ENCODE peak calls at places on chromosomes 12 and 14, in four cellular contexts. B, X, Q and S are unnamed samples.

GRCh38 chr12:98424726-98425401 is 90.5 kb upstream of the TMPO start:
- ATAC-seq in B (peak), X (peak), Q (peak), S (peak)

GRCh38 chr12:110170535-110171185 is 46.5 kb downstream of the IFT81 start:
- ATAC-seq in B (no peak), X (no peak), Q (no peak), S (no peak)

GRCh38 chr12:22276313-22276712 is 58.2 kb downstream of the ST8SIA1 start:
- ATAC-seq in B (peak), X (no peak), Q (no peak), S (no peak)

GRCh38 chr14:98928418-98928817 is 343.6 kb downstream of the BCL11B start:
- ATAC-seq in B (no peak), X (no peak), Q (no peak), S (no peak)

GRCh38 chr12:26113853-26114719 is 10.8 kb downstream of the BHLHE41 start:
- ATAC-seq in B (peak), X (peak), Q (peak), S (peak)

GRCh38 chr14:106489112-106489881 is 962.9 kb downstream of the TMEM121 start:
- ATAC-seq in B (no peak), X (no peak), Q (peak), S (no peak)

GRCh38 chr14:102930138-102930752 is 7.8 kb downstream of the AMN start:
- ATAC-seq in B (no peak), X (no peak), Q (peak), S (no peak)

GRCh38 chr12:15584366-15585041 is 204.7 kb downstream of the EPS8 start:
- ATAC-seq in B (peak), X (no peak), Q (peak), S (no peak)

GRCh38 chr12:108254030-108254429 is 85.1 kb downstream of the CMKLR1 start:
- ATAC-seq in B (no peak), X (no peak), Q (no peak), S (no peak)

GRCh38 chr12:124385219-124385969 is 90.5 kb downstream of the RFLNA start:
- ATAC-seq in B (no peak), X (no peak), Q (no peak), S (no peak)

GRCh38 chr12:8661751-8662150 is 875 bp downstream of the MFAP5 start:
- ATAC-seq in B (no peak), X (no peak), Q (no peak), S (no peak)

DNA sequence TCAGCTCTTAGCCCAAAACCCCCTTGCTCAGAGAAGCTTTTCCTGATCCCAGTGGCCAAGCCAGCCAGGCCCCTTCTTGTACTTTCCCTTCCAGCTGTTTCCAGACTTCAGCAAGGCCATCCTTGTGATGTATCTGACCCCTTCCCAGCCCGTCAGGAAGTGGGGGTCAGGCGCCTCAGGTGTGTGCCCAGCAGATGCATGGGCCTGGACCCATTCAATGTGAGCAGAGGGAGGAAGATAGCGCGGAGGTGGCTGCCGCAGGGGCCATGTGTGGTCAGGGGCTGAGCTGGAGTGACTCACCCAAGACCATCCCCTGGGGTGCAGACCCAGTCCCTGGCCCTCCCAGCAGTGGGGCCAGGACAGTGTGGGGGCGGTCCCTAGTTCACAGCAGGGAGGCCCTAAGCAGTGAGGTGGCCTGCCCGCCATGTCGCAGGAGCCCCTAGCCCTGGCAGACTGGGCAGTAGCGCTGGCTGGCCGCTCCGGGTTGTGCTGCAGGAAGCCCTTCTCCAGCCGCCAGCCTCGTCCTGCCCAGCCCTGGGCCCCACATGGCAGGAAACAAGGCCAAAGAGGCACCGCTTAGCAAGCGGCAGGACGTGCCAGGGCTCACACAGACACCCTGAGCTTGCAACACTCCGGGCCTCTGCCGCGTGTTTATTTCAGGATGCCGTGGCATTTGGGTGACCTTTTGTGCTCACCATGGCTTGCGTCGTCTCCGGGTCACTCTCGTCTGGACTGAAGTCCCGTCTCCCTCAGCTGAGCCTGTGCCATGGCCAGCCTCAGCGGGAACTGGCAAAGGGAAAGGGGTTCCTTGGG is 12.0 kb downstream of the ADSS1 start:
- ATAC-seq in B (peak), X (peak), Q (no peak), S (peak)
- TF ChIP-seq EP300 in B (peak), X (peak), Q (no peak), S (no peak)

GRCh38 chr12:54005531-54005852 is 3.3 kb upstream of the HOXC8 start:
- ATAC-seq in B (no peak), X (peak), Q (no peak), S (no peak)
- H3K4me3 ChIP-seq in B (no peak), X (no peak), Q (no peak), S (no peak)

GRCh38 chr14:92973798-92974372 is 50.9 kb downstream of the CHGA start:
- ATAC-seq in B (peak), X (no peak), Q (no peak), S (peak)

GRCh38 chr14:92974541-92975345 is 51.8 kb downstream of the CHGA start:
- ATAC-seq in B (peak), X (no peak), Q (no peak), S (no peak)

GRCh38 chr14:92976268-92976667 is 53.3 kb downstream of the CHGA start:
- ATAC-seq in B (no peak), X (no peak), Q (no peak), S (no peak)

GRCh38 chr14:92971601-92972180 is 48.7 kb downstream of the CHGA start:
- ATAC-seq in B (no peak), X (no peak), Q (no peak), S (no peak)

GRCh38 chr14:92973265-92973797 is 50.4 kb downstream of the CHGA start:
- ATAC-seq in B (peak), X (peak), Q (peak), S (peak)
- TF ChIP-seq EP300 in B (no peak), X (no peak), Q (no peak), S (no peak)

DNA sequence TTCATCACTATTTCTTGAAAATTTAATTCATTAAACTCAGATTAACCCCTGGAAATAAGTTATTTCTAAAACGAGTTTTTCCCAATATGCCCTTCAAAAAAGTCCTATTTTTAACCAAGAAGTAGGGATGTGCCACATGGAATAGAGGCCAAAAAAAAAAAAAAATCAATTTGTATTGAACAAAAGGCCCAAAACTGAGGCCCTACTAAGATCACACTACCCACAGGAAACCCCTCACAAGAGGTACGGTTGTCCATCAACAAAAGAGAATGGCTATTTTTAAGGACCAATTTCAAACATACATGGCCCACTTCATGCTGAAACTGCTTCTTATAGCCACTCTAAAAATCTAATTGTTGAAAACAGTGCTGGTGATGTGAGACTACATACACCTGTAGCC is 7.5 kb upstream of the BAZ2A start:
- ATAC-seq in B (no peak), X (no peak), Q (no peak), S (no peak)
- H3K4me3 ChIP-seq in B (no peak), X (no peak), Q (no peak), S (no peak)

GRCh38 chr12:100267603-100268281 is 765 bp downstream of the SCYL2 start:
- ATAC-seq in B (peak), X (peak), Q (peak), S (peak)

GRCh38 chr12:100266802-100267602 is at the start of the genes DEPDC4 and SCYL2:
- ATAC-seq in B (peak), X (peak), Q (peak), S (peak)

GRCh38 chr12:100266163-100266801 is 597 bp downstream of the DEPDC4 start:
- ATAC-seq in B (no peak), X (peak), Q (peak), S (no peak)

GRCh38 chr12:100263131-100263530 is 3.7 kb downstream of the DEPDC4 start:
- ATAC-seq in B (no peak), X (no peak), Q (no peak), S (no peak)

GRCh38 chr12:100265732-100266131 is 1.1 kb downstream of the DEPDC4 start:
- ATAC-seq in B (no peak), X (no peak), Q (no peak), S (no peak)
- TF ChIP-seq EP300 in B (no peak), X (no peak), Q (no peak), S (no peak)

DNA sequence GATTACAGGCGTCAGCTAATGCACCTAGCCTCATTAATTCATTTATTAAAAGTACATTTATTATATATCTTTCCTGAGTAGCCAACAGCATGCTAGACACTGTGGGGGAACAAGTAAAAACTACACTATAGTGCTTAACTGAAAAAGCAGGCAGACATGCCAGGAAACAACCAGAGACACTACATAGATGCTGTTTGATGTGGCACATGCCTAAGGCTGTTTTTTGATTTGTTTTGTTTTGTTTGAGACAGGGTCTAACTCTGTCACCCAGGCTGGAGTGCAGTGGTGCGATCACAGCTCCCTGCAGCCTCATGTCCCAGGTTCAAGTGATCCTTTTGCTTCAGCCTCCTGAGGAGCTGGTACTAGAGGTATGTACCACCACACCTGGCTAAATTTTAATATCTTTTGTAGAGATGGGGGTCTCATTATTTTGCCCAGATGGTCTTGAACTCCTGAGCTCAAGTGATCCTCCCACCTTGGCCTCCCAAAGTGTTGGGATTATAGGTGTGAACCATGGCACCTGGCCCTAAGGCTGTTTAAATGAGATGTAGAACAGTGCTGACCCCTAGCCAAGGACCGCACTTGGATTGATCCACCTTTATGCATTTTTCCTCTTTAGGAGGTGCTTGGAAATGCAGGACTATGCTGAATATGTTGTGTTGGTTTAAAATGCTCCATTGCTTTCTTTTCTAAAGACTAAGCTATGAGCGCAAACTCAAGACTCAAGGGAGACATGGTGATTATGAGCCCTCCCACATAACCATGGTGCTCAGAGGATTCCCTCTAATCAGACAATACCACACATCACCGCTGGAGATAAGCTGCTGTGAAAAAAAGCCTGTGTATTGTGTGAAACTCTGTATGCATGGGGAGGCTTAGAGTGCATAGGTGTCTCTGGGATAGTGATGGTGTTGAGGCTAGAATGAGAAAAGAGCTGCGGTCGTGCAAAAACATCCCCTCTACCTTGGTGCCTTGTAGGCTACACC is 10.5 kb upstream of the C14orf93 start:
- ATAC-seq in B (no peak), X (peak), Q (no peak), S (no peak)
- H3K4me3 ChIP-seq in B (no peak), X (no peak), Q (no peak), S (no peak)

DNA sequence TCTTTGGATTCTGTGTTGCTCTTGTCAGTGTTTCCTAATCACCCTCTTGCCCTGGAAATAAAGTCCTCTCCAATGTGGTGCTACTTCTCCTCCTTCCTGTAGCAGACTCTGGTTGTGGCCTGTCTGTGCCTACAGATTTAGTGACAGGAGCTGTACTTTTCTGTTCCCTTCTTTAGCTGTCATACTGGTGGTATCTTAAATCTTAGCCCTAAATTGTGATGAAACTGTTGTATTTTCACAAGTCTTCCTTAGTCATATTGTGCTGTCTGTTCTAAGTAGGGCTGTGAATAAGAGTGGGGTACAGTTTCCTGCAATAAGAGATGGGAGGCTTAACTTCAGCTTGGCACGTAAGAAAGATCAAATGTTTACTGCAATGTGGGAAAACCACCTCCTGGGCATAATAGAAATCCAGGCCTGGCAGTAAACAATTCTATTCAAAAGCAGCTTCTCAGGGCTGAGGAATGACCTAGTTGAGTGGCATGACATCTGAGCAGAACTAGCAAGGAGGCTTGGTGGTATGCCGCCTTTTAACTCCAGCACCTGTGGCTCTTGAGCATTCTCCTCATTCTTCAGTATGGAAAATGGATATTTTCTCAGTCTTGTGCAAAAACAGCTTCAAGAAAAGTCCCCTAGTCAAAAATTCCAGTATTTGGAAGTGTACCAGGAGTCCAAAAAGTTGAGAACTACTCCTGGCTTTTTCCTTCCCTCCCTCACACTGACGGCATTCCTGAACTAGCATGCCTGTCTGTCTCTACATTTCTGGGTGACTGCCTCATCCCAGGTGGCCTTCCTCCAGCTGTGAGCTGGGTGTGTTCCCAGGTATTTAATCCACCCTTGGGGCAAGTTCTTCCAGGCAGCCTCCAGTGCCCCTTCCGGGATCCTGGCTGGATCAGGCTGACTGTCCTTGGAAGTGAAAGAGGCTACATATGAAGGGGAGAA is 19.5 kb downstream of the ANO6 start:
- ATAC-seq in B (peak), X (peak), Q (peak), S (peak)
- TF ChIP-seq EP300 in B (peak), X (no peak), Q (no peak), S (no peak)

GRCh38 chr12:127145929-127146789 is 1120.8 kb upstream of the TMEM132C start:
- ATAC-seq in B (peak), X (no peak), Q (no peak), S (peak)
- H3K4me3 ChIP-seq in B (peak), X (no peak), Q (no peak), S (peak)

GRCh38 chr12:73301530-73301929 is 1029.4 kb downstream of the TRHDE start:
- ATAC-seq in B (no peak), X (no peak), Q (no peak), S (no peak)
- TF ChIP-seq EP300 in B (no peak), X (no peak), Q (no peak), S (no peak)